ENCODE peak calls at places on chromosomes 16 and 17, in five cellular contexts. One of them, this sample, is unnamed.

GRCh38 chr16:1324286-1324826 is 9.1 kb upstream of the BAIAP3 start:
- DNase-seq in fibroblast of lung: no peak
- DNase-seq in H7: no peak
- DNase-seq in HEK293T: no peak
- DNase-seq in A549: no peak
- DNase-seq in this sample: no peak

GRCh38 chr16:63185235-63185780 is 1149.1 kb upstream of the CDH8 start:
- DNase-seq in fibroblast of lung: no peak
- DNase-seq in H7: peak
- DNase-seq in HEK293T: no peak
- DNase-seq in A549: no peak
- DNase-seq in this sample: no peak

GRCh38 chr16:85722066-85722465 is 28.8 kb downstream of the C16orf74 start:
- DNase-seq in fibroblast of lung: no peak
- DNase-seq in H7: no peak
- DNase-seq in HEK293T: no peak
- DNase-seq in A549: no peak
- DNase-seq in this sample: no peak

GRCh38 chr17:19533718-19534561 is at the start of gene SLC47A1:
- DNase-seq in fibroblast of lung: no peak
- DNase-seq in H7: peak
- DNase-seq in HEK293T: peak
- DNase-seq in A549: peak
- DNase-seq in this sample: no peak

GRCh38 chr17:6578491-6578890 is 22.1 kb upstream of the PITPNM3 start:
- DNase-seq in fibroblast of lung: no peak
- DNase-seq in H7: no peak
- DNase-seq in HEK293T: no peak
- DNase-seq in A549: no peak
- DNase-seq in this sample: no peak

GRCh38 chr16:4800290-4801041 is 2.0 kb downstream of the ROGDI start:
- DNase-seq in fibroblast of lung: no peak
- DNase-seq in H7: peak
- DNase-seq in HEK293T: no peak
- DNase-seq in A549: no peak
- DNase-seq in this sample: no peak

GRCh38 chr17:49965522-49965905 is 3.5 kb upstream of the DLX4 start:
- DNase-seq in fibroblast of lung: no peak
- DNase-seq in H7: peak
- DNase-seq in HEK293T: no peak
- DNase-seq in A549: no peak
- DNase-seq in this sample: no peak

GRCh38 chr17:82299452-82299851 is 18.0 kb downstream of the CD7 start:
- DNase-seq in fibroblast of lung: no peak
- DNase-seq in H7: peak
- DNase-seq in HEK293T: no peak
- DNase-seq in A549: no peak
- DNase-seq in this sample: no peak

GRCh38 chr17:67993998-67994361 is 2.3 kb downstream of the C17orf58 start:
- DNase-seq in fibroblast of lung: peak
- DNase-seq in H7: no peak
- DNase-seq in HEK293T: peak
- DNase-seq in A549: peak
- DNase-seq in this sample: no peak

GRCh38 chr16:23155445-23156049 is 6.3 kb upstream of the USP31 start:
- DNase-seq in fibroblast of lung: peak
- DNase-seq in H7: no peak
- DNase-seq in HEK293T: peak
- DNase-seq in A549: no peak
- DNase-seq in this sample: no peak

GRCh38 chr16:70441406-70441990 is 2.6 kb upstream of the ST3GAL2 start:
- DNase-seq in fibroblast of lung: no peak
- DNase-seq in H7: no peak
- DNase-seq in HEK293T: no peak
- DNase-seq in A549: no peak
- DNase-seq in this sample: no peak

GRCh38 chr16:57478396-57479024 is 7.8 kb downstream of the DOK4 start:
- DNase-seq in fibroblast of lung: no peak
- DNase-seq in H7: no peak
- DNase-seq in HEK293T: no peak
- DNase-seq in A549: no peak
- DNase-seq in this sample: no peak